ENCODE peak calls at places on chromosomes 16 and 17, in five cellular contexts. One of them, this sample, is unnamed.

GRCh38 chr17:2804912-2805311 is 8.7 kb downstream of the RAP1GAP2 start:
- DNase-seq in NCI-H1436: no peak
- DNase-seq in heart right ventricle: no peak
- DNase-seq in AG10803: no peak
- DNase-seq in RCC 7860: no peak
- DNase-seq in this sample: no peak

GRCh38 chr16:741986-742629 is 1.3 kb upstream of the CIAO3 start:
- DNase-seq in NCI-H1436: no peak
- DNase-seq in heart right ventricle: no peak
- DNase-seq in AG10803: no peak
- DNase-seq in RCC 7860: no peak
- DNase-seq in this sample: no peak

GRCh38 chr16:67100569-67101300 is 9.0 kb upstream of the PHAF1 start:
- DNase-seq in NCI-H1436: peak; percentile 4
- DNase-seq in heart right ventricle: no peak
- DNase-seq in AG10803: no peak
- DNase-seq in RCC 7860: no peak
- DNase-seq in this sample: no peak

GRCh38 chr17:57867126-57867525 is 17.3 kb upstream of the MRPS23 start:
- DNase-seq in NCI-H1436: no peak
- DNase-seq in heart right ventricle: no peak
- DNase-seq in AG10803: no peak
- DNase-seq in RCC 7860: no peak
- DNase-seq in this sample: no peak

GRCh38 chr17:60145006-60145935 is 4.5 kb upstream of the CA4 start:
- DNase-seq in NCI-H1436: no peak
- DNase-seq in heart right ventricle: no peak
- DNase-seq in AG10803: no peak
- DNase-seq in RCC 7860: no peak
- DNase-seq in this sample: no peak

GRCh38 chr17:8946476-8946875 is 19.0 kb downstream of the PIK3R5 start:
- DNase-seq in NCI-H1436: no peak
- DNase-seq in heart right ventricle: no peak
- DNase-seq in AG10803: peak; percentile 37
- DNase-seq in RCC 7860: no peak
- DNase-seq in this sample: no peak

GRCh38 chr16:84883301-84883700 is 63.5 kb downstream of the CRISPLD2 start:
- DNase-seq in NCI-H1436: no peak
- DNase-seq in heart right ventricle: peak; percentile 25
- DNase-seq in AG10803: peak; percentile 41
- DNase-seq in RCC 7860: no peak
- DNase-seq in this sample: no peak

GRCh38 chr17:75647061-75647460 is 13.8 kb downstream of the SMIM5 start:
- DNase-seq in NCI-H1436: no peak
- DNase-seq in heart right ventricle: no peak
- DNase-seq in AG10803: no peak
- DNase-seq in RCC 7860: no peak
- DNase-seq in this sample: no peak

GRCh38 chr17:45225051-45225700 is 3.5 kb downstream of the FMNL1 start:
- DNase-seq in NCI-H1436: no peak
- DNase-seq in heart right ventricle: no peak
- DNase-seq in AG10803: no peak
- DNase-seq in RCC 7860: peak; percentile 77
- DNase-seq in this sample: no peak

GRCh38 chr17:45050680-45051059 is 762 bp downstream of the DCAKD start:
- DNase-seq in NCI-H1436: peak; percentile 45
- DNase-seq in heart right ventricle: no peak
- DNase-seq in AG10803: no peak
- DNase-seq in RCC 7860: peak; percentile 22
- DNase-seq in this sample: no peak

GRCh38 chr16:79653337-79654000 is 52.9 kb upstream of the MAF start:
- DNase-seq in NCI-H1436: peak; percentile 47
- DNase-seq in heart right ventricle: peak; percentile 42
- DNase-seq in AG10803: no peak
- DNase-seq in RCC 7860: no peak
- DNase-seq in this sample: no peak

GRCh38 chr17:29212681-29213121 is 32.5 kb upstream of the MYO18A start:
- DNase-seq in NCI-H1436: no peak
- DNase-seq in heart right ventricle: no peak
- DNase-seq in AG10803: peak; percentile 58
- DNase-seq in RCC 7860: no peak
- DNase-seq in this sample: no peak